ENCODE peak calls at places on chromosomes 11 and 22, in nine cellular contexts. One of them, this sample, is unnamed.
A peak's percentile ranks its signal among the peaks of the same experiment; 100 is the strongest.

GRCh38 chr22:41354979-41355378 is 26.8 kb upstream of the TEF start:
- DNase-seq in transverse colon: no peak
- DNase-seq in ovary: no peak
- DNase-seq in sigmoid colon: no peak
- DNase-seq in stomach: no peak
- DNase-seq in esophagus muscularis mucosa: no peak
- DNase-seq in suprapubic skin: no peak
- DNase-seq in A549: no peak
- DNase-seq in upper lobe of left lung: no peak
- DNase-seq in this sample: no peak

GRCh38 chr11:45037425-45038005 is 86.8 kb upstream of the TP53I11 start:
- DNase-seq in transverse colon: no peak
- DNase-seq in ovary: no peak
- DNase-seq in sigmoid colon: no peak
- DNase-seq in stomach: no peak
- DNase-seq in esophagus muscularis mucosa: no peak
- DNase-seq in suprapubic skin: no peak
- DNase-seq in A549: no peak
- DNase-seq in upper lobe of left lung: no peak
- DNase-seq in this sample: no peak

GRCh38 chr22:45688606-45689080 is 17.0 kb downstream of the ATXN10 start:
- DNase-seq in transverse colon: no peak
- DNase-seq in ovary: no peak
- DNase-seq in sigmoid colon: no peak
- DNase-seq in stomach: no peak
- DNase-seq in esophagus muscularis mucosa: no peak
- DNase-seq in suprapubic skin: no peak
- DNase-seq in A549: peak; percentile 37
- DNase-seq in upper lobe of left lung: no peak
- DNase-seq in this sample: no peak

GRCh38 chr11:15800121-15800800 is 556.1 kb downstream of the SOX6 start:
- DNase-seq in transverse colon: peak; percentile 21
- DNase-seq in ovary: no peak
- DNase-seq in sigmoid colon: no peak
- DNase-seq in stomach: peak; percentile 50
- DNase-seq in esophagus muscularis mucosa: no peak
- DNase-seq in suprapubic skin: no peak
- DNase-seq in A549: no peak
- DNase-seq in upper lobe of left lung: peak; percentile 53
- DNase-seq in this sample: peak; percentile 14

GRCh38 chr11:110305169-110306018 is 9.0 kb upstream of the RDX start:
- DNase-seq in transverse colon: no peak
- DNase-seq in ovary: no peak
- DNase-seq in sigmoid colon: no peak
- DNase-seq in stomach: no peak
- DNase-seq in esophagus muscularis mucosa: no peak
- DNase-seq in suprapubic skin: no peak
- DNase-seq in A549: no peak
- DNase-seq in upper lobe of left lung: no peak
- DNase-seq in this sample: no peak

GRCh38 chr22:20231499-20232236 is 36.5 kb downstream of the RTN4R start:
- DNase-seq in transverse colon: no peak
- DNase-seq in ovary: no peak
- DNase-seq in sigmoid colon: no peak
- DNase-seq in stomach: no peak
- DNase-seq in esophagus muscularis mucosa: no peak
- DNase-seq in suprapubic skin: no peak
- DNase-seq in A549: no peak
- DNase-seq in upper lobe of left lung: no peak
- DNase-seq in this sample: no peak

GRCh38 chr22:37060801-37061610 is 9.5 kb downstream of the KCTD17 start:
- DNase-seq in transverse colon: no peak
- DNase-seq in ovary: no peak
- DNase-seq in sigmoid colon: no peak
- DNase-seq in stomach: no peak
- DNase-seq in esophagus muscularis mucosa: no peak
- DNase-seq in suprapubic skin: no peak
- DNase-seq in A549: no peak
- DNase-seq in upper lobe of left lung: no peak
- DNase-seq in this sample: no peak

GRCh38 chr11:116986521-116987105 is 111.6 kb downstream of the SIK3 start:
- DNase-seq in transverse colon: no peak
- DNase-seq in ovary: no peak
- DNase-seq in sigmoid colon: no peak
- DNase-seq in stomach: no peak
- DNase-seq in esophagus muscularis mucosa: no peak
- DNase-seq in suprapubic skin: no peak
- DNase-seq in A549: no peak
- DNase-seq in upper lobe of left lung: no peak
- DNase-seq in this sample: no peak

GRCh38 chr22:45867906-45868555 is 108.9 kb downstream of the WNT7B start:
- DNase-seq in transverse colon: no peak
- DNase-seq in ovary: no peak
- DNase-seq in sigmoid colon: no peak
- DNase-seq in stomach: no peak
- DNase-seq in esophagus muscularis mucosa: peak; percentile 37
- DNase-seq in suprapubic skin: peak; percentile 48
- DNase-seq in A549: no peak
- DNase-seq in upper lobe of left lung: no peak
- DNase-seq in this sample: no peak

GRCh38 chr22:47504962-47505361 is 742.5 kb downstream of the TBC1D22A start:
- DNase-seq in transverse colon: no peak
- DNase-seq in ovary: no peak
- DNase-seq in sigmoid colon: no peak
- DNase-seq in stomach: no peak
- DNase-seq in esophagus muscularis mucosa: no peak
- DNase-seq in suprapubic skin: no peak
- DNase-seq in A549: no peak
- DNase-seq in upper lobe of left lung: no peak
- DNase-seq in this sample: no peak

GRCh38 chr22:29700949-29701927 is 18.6 kb upstream of the CABP7 start:
- DNase-seq in transverse colon: peak; percentile 24
- DNase-seq in ovary: no peak
- DNase-seq in sigmoid colon: no peak
- DNase-seq in stomach: no peak
- DNase-seq in esophagus muscularis mucosa: no peak
- DNase-seq in suprapubic skin: peak; percentile 42
- DNase-seq in A549: peak; percentile 31
- DNase-seq in upper lobe of left lung: peak; percentile 53
- DNase-seq in this sample: no peak

GRCh38 chr22:42281706-42282251 is 11.3 kb upstream of the TCF20 start:
- DNase-seq in transverse colon: no peak
- DNase-seq in ovary: no peak
- DNase-seq in sigmoid colon: peak; percentile 54
- DNase-seq in stomach: no peak
- DNase-seq in esophagus muscularis mucosa: no peak
- DNase-seq in suprapubic skin: no peak
- DNase-seq in A549: no peak
- DNase-seq in upper lobe of left lung: no peak
- DNase-seq in this sample: no peak

GRCh38 chr11:115078461-115079438 is 400.4 kb downstream of the NXPE2 start:
- DNase-seq in transverse colon: no peak
- DNase-seq in ovary: no peak
- DNase-seq in sigmoid colon: no peak
- DNase-seq in stomach: no peak
- DNase-seq in esophagus muscularis mucosa: no peak
- DNase-seq in suprapubic skin: no peak
- DNase-seq in A549: no peak
- DNase-seq in upper lobe of left lung: no peak
- DNase-seq in this sample: no peak

GRCh38 chr22:42621505-42622002 is 6.9 kb upstream of the POLDIP3 start:
- DNase-seq in transverse colon: peak; percentile 80
- DNase-seq in ovary: peak; percentile 73
- DNase-seq in sigmoid colon: no peak
- DNase-seq in stomach: peak; percentile 78
- DNase-seq in esophagus muscularis mucosa: no peak
- DNase-seq in suprapubic skin: peak; percentile 87
- DNase-seq in A549: peak; percentile 80
- DNase-seq in upper lobe of left lung: peak; percentile 70
- DNase-seq in this sample: peak; percentile 51

GRCh38 chr22:29733362-29734322 is 13.8 kb downstream of the CABP7 start:
- DNase-seq in transverse colon: peak; percentile 33
- DNase-seq in ovary: no peak
- DNase-seq in sigmoid colon: no peak
- DNase-seq in stomach: no peak
- DNase-seq in esophagus muscularis mucosa: no peak
- DNase-seq in suprapubic skin: no peak
- DNase-seq in A549: no peak
- DNase-seq in upper lobe of left lung: no peak
- DNase-seq in this sample: no peak

GRCh38 chr11:102495161-102496042 is 35.1 kb downstream of the MMP7 start:
- DNase-seq in transverse colon: peak; percentile 28
- DNase-seq in ovary: peak; percentile 19
- DNase-seq in sigmoid colon: no peak
- DNase-seq in stomach: no peak
- DNase-seq in esophagus muscularis mucosa: no peak
- DNase-seq in suprapubic skin: no peak
- DNase-seq in A549: peak; percentile 41
- DNase-seq in upper lobe of left lung: peak; percentile 32
- DNase-seq in this sample: no peak

GRCh38 chr11:108591893-108592292 is 1.7 kb downstream of the EXPH5 start:
- DNase-seq in transverse colon: peak; percentile 67
- DNase-seq in ovary: no peak
- DNase-seq in sigmoid colon: no peak
- DNase-seq in stomach: no peak
- DNase-seq in esophagus muscularis mucosa: no peak
- DNase-seq in suprapubic skin: no peak
- DNase-seq in A549: no peak
- DNase-seq in upper lobe of left lung: peak; percentile 26
- DNase-seq in this sample: no peak

GRCh38 chr11:108589136-108589535 is 4.4 kb downstream of the EXPH5 start:
- DNase-seq in transverse colon: no peak
- DNase-seq in ovary: no peak
- DNase-seq in sigmoid colon: no peak
- DNase-seq in stomach: no peak
- DNase-seq in esophagus muscularis mucosa: no peak
- DNase-seq in suprapubic skin: no peak
- DNase-seq in A549: no peak
- DNase-seq in upper lobe of left lung: no peak
- DNase-seq in this sample: no peak

GRCh38 chr11:108593214-108593909 is at the start of gene EXPH5:
- DNase-seq in transverse colon: peak; percentile 97
- DNase-seq in ovary: peak; percentile 66
- DNase-seq in sigmoid colon: peak; percentile 88
- DNase-seq in stomach: peak; percentile 97
- DNase-seq in esophagus muscularis mucosa: peak; percentile 95
- DNase-seq in suprapubic skin: peak; percentile 94
- DNase-seq in A549: peak; percentile 71
- DNase-seq in upper lobe of left lung: peak; percentile 96
- DNase-seq in this sample: peak; percentile 33

GRCh38 chr11:108593910-108594434 is 404 bp upstream of the EXPH5 start:
- DNase-seq in transverse colon: no peak
- DNase-seq in ovary: no peak
- DNase-seq in sigmoid colon: no peak
- DNase-seq in stomach: no peak
- DNase-seq in esophagus muscularis mucosa: no peak
- DNase-seq in suprapubic skin: no peak
- DNase-seq in A549: no peak
- DNase-seq in upper lobe of left lung: no peak
- DNase-seq in this sample: no peak

GRCh38 chr11:108592591-108593213 is 866 bp downstream of the EXPH5 start:
- DNase-seq in transverse colon: peak; percentile 48
- DNase-seq in ovary: peak; percentile 36
- DNase-seq in sigmoid colon: no peak
- DNase-seq in stomach: peak; percentile 37
- DNase-seq in esophagus muscularis mucosa: no peak
- DNase-seq in suprapubic skin: no peak
- DNase-seq in A549: no peak
- DNase-seq in upper lobe of left lung: peak; percentile 34
- DNase-seq in this sample: no peak
- TF ChIP-seq EP300 in transverse colon: no peak
- TF ChIP-seq EP300 in ovary: no peak
- TF ChIP-seq EP300 in sigmoid colon: no peak
- TF ChIP-seq EP300 in stomach: no peak
- TF ChIP-seq EP300 in esophagus muscularis mucosa: no peak
- TF ChIP-seq EP300 in suprapubic skin: no peak
- TF ChIP-seq EP300 in A549: no peak
- TF ChIP-seq EP300 in upper lobe of left lung: no peak
- TF ChIP-seq EP300 in this sample: no peak

GRCh38 chr11:61785837-61786402 is 6.5 kb downstream of the TMEM258 start:
- DNase-seq in transverse colon: no peak
- DNase-seq in ovary: no peak
- DNase-seq in sigmoid colon: peak; percentile 53
- DNase-seq in stomach: no peak
- DNase-seq in esophagus muscularis mucosa: no peak
- DNase-seq in suprapubic skin: no peak
- DNase-seq in A549: no peak
- DNase-seq in upper lobe of left lung: no peak
- DNase-seq in this sample: no peak
- TF ChIP-seq POLR2A in transverse colon: no peak
- TF ChIP-seq POLR2A in ovary: no peak
- TF ChIP-seq POLR2A in sigmoid colon: no peak
- TF ChIP-seq POLR2A in stomach: no peak
- TF ChIP-seq POLR2A in esophagus muscularis mucosa: no peak
- TF ChIP-seq POLR2A in suprapubic skin: no peak
- TF ChIP-seq POLR2A in A549: no peak
- TF ChIP-seq POLR2A in upper lobe of left lung: no peak
- TF ChIP-seq POLR2A in this sample: no peak

GRCh38 chr22:32037236-32037635 is 5.8 kb upstream of the SLC5A1 start:
- DNase-seq in transverse colon: no peak
- DNase-seq in ovary: no peak
- DNase-seq in sigmoid colon: no peak
- DNase-seq in stomach: no peak
- DNase-seq in esophagus muscularis mucosa: no peak
- DNase-seq in suprapubic skin: no peak
- DNase-seq in A549: no peak
- DNase-seq in upper lobe of left lung: no peak
- DNase-seq in this sample: no peak
- TF ChIP-seq EP300 in transverse colon: no peak
- TF ChIP-seq EP300 in ovary: no peak
- TF ChIP-seq EP300 in sigmoid colon: no peak
- TF ChIP-seq EP300 in stomach: no peak
- TF ChIP-seq EP300 in esophagus muscularis mucosa: no peak
- TF ChIP-seq EP300 in suprapubic skin: no peak
- TF ChIP-seq EP300 in A549: no peak
- TF ChIP-seq EP300 in upper lobe of left lung: no peak
- TF ChIP-seq EP300 in this sample: no peak

DNA sequence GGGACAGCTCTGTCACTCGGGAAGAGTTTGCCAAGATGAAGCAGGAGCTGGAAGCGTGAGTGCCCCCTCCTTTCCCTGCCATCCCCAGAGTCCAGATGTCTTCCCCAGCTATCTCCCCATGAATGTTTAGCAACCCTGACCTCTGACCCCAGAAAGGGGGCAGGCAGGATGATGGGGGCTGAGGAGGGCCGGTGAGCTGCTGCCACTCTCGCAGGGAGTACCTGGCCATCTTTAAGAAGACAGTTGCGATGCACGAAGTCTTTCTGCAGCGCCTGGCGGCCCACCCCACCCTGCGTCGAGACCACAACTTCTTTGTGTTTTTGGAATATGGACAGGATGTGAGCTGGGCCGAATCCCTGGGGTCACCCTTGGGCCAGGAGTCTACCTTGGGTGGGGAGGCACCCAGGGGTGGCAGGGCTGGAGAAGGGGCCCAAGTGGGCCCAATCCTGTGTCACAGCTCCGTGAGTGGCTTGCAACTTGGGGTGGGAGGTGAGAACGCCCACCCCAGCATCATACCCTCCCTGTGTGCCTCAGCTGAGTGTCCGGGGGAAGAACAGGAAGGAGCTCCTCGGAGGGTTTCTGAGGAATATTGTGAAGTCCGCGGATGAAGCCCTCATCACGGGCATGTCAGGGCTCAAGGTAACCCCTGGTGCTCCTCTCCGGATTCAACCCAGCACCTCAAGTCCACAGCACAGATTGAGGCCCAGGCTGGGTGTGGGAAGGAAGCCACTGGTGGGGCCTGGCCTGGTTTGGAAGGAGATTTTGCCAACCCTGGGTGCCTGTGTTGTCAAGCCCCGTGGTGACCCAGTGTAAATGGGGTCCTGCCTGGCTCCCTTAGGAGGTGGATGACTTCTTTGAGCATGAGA is 7.5 kb downstream of the CFL1 start:
- DNase-seq in transverse colon: no peak
- DNase-seq in ovary: no peak
- DNase-seq in sigmoid colon: peak; percentile 62
- DNase-seq in stomach: no peak
- DNase-seq in esophagus muscularis mucosa: no peak
- DNase-seq in suprapubic skin: peak; percentile 56
- DNase-seq in A549: no peak
- DNase-seq in upper lobe of left lung: no peak
- DNase-seq in this sample: no peak
- TF ChIP-seq POLR2A in transverse colon: no peak
- TF ChIP-seq POLR2A in ovary: no peak
- TF ChIP-seq POLR2A in sigmoid colon: no peak
- TF ChIP-seq POLR2A in stomach: no peak
- TF ChIP-seq POLR2A in esophagus muscularis mucosa: no peak
- TF ChIP-seq POLR2A in suprapubic skin: no peak
- TF ChIP-seq POLR2A in A549: no peak
- TF ChIP-seq POLR2A in upper lobe of left lung: no peak
- TF ChIP-seq POLR2A in this sample: no peak